ENCODE peak calls at places on chromosomes 12 and 14, in ten cellular contexts. G, F, S, E, A, M, T, X, P and Y are unnamed samples.
A peak's percentile ranks its signal among the peaks of the same experiment; 100 is the strongest.

GRCh38 chr14:65937804-65938316 is 525.3 kb downstream of the FUT8 start:
- DNase-seq in T (no peak), S (no peak), A (no peak), P (no peak), E (no peak), F (no peak), X (no peak), G (no peak), M (no peak), Y (no peak)

GRCh38 chr12:82383930-82384513 is 25.7 kb downstream of the METTL25 start:
- DNase-seq in G (no peak), S (no peak), T (no peak), X (no peak), A (no peak), P (peak; percentile 57), E (no peak), F (no peak), M (no peak), Y (peak; percentile 20)

GRCh38 chr12:120261951-120262851 is 3.3 kb downstream of the PXN start:
- DNase-seq in E (no peak), M (no peak), S (no peak), A (no peak), P (peak; percentile 65), F (peak; percentile 62), G (no peak), X (no peak), T (no peak), Y (no peak)

GRCh38 chr14:89025581-89026236 is 201.3 kb downstream of the TTC8 start:
- DNase-seq in F (no peak), P (no peak), A (no peak), M (no peak), T (peak; percentile 65), S (no peak), G (no peak), E (no peak), X (no peak), Y (no peak)

GRCh38 chr14:20802341-20803084 is at the start of gene RNASE1:
- DNase-seq in E (no peak), X (no peak), P (peak; percentile 96), A (no peak), M (no peak), S (no peak), G (no peak), F (no peak), T (no peak), Y (no peak)

GRCh38 chr14:95227279-95227860 is 70.0 kb upstream of the DICER1 start:
- DNase-seq in A (peak; percentile 41), P (no peak), X (no peak), T (no peak), F (no peak), S (no peak), G (no peak), E (no peak), M (no peak), Y (no peak)

GRCh38 chr14:41605550-41606248 is 977 bp upstream of the LRFN5 start:
- DNase-seq in P (peak; percentile 24), X (peak; percentile 64), T (no peak), M (peak; percentile 76), G (no peak), F (no peak), S (no peak), E (no peak), A (no peak), Y (no peak)

GRCh38 chr12:130922584-130922983 is 31.1 kb upstream of the ADGRD1 start:
- DNase-seq in S (no peak), F (no peak), G (no peak), A (no peak), M (no peak), X (no peak), T (no peak), P (no peak), E (no peak), Y (no peak)

GRCh38 chr12:6667559-6668210 is 4.8 kb upstream of the ING4 start:
- DNase-seq in M (peak; percentile 22), A (no peak), P (no peak), X (peak; percentile 52), E (no peak), G (no peak), T (no peak), F (no peak), S (no peak), Y (no peak)

GRCh38 chr14:99554184-99554583 is 49.8 kb downstream of the CCDC85C start:
- DNase-seq in A (no peak), G (no peak), T (no peak), S (no peak), E (no peak), P (peak; percentile 78), X (no peak), F (no peak), M (no peak), Y (no peak)

GRCh38 chr12:10140001-10140400 is 10.0 kb upstream of the CLEC7A start:
- DNase-seq in E (peak; percentile 19), F (no peak), P (peak; percentile 78), X (peak; percentile 43), M (peak; percentile 42), G (peak; percentile 4), T (peak; percentile 39), S (peak; percentile 77), A (peak; percentile 12), Y (peak; percentile 79)

GRCh38 chr12:45575417-45575816 is 154.1 kb upstream of the ARID2 start:
- DNase-seq in T (no peak), S (peak; percentile 76), X (no peak), A (no peak), E (no peak), G (no peak), P (peak; percentile 20), F (no peak), M (no peak), Y (peak; percentile 45)

GRCh38 chr12:5458229-5459050 is 26.5 kb downstream of the NTF3 start:
- DNase-seq in S (no peak), E (no peak), A (no peak), F (no peak), P (no peak), T (no peak), G (no peak), X (no peak), M (no peak), Y (no peak)

GRCh38 chr14:75249251-75249957 is 29.2 kb upstream of the FOS start:
- DNase-seq in P (no peak), A (no peak), S (peak; percentile 62), X (peak; percentile 50), F (peak; percentile 87), G (no peak), E (peak; percentile 81), M (no peak), T (no peak), Y (no peak)

GRCh38 chr14:85607571-85608219 is 77.8 kb downstream of the FLRT2 start:
- DNase-seq in S (peak; percentile 92), X (no peak), P (no peak), M (no peak), T (peak; percentile 90), G (no peak), A (no peak), E (no peak), F (no peak), Y (peak; percentile 55)

GRCh38 chr12:774051-774614 is 21.8 kb downstream of the WNK1 start:
- DNase-seq in P (no peak), S (no peak), A (no peak), E (no peak), F (no peak), X (no peak), M (no peak), G (no peak), T (no peak), Y (no peak)

GRCh38 chr14:29814153-29815057 is 113.2 kb downstream of the PRKD1 start:
- DNase-seq in T (no peak), F (no peak), X (no peak), M (no peak), E (no peak), A (no peak), S (no peak), P (peak; percentile 89), G (no peak), Y (no peak)

GRCh38 chr12:93682846-93683261 is 5.7 kb downstream of the CRADD start:
- DNase-seq in E (no peak), M (no peak), S (no peak), F (no peak), T (no peak), A (no peak), G (no peak), P (no peak), X (no peak), Y (no peak)

GRCh38 chr14:90496379-90496778 is 99.5 kb downstream of the CALM1 start:
- DNase-seq in A (no peak), E (no peak), S (no peak), T (no peak), G (no peak), X (no peak), P (no peak), M (no peak), F (no peak), Y (no peak)

GRCh38 chr14:92161521-92161920 is 39.8 kb downstream of the CPSF2 start:
- DNase-seq in T (no peak), X (no peak), M (no peak), G (no peak), S (no peak), A (no peak), P (peak; percentile 32), E (no peak), F (no peak), Y (no peak)

GRCh38 chr12:32811686-32812392 is 56.1 kb upstream of the YARS2 start:
- DNase-seq in P (no peak), E (no peak), X (no peak), S (no peak), M (no peak), A (peak; percentile 54), F (no peak), T (no peak), G (no peak), Y (no peak)

GRCh38 chr12:116324684-116325664 is 47.5 kb upstream of the MED13L start:
- DNase-seq in A (no peak), S (peak; percentile 85), P (peak; percentile 59), T (no peak), X (no peak), F (no peak), M (no peak), G (no peak), E (no peak), Y (peak; percentile 75)

GRCh38 chr12:114682920-114683708 is 861 bp downstream of the TBX3 start:
- DNase-seq in S (peak; percentile 6), P (no peak), A (no peak), X (no peak), G (no peak), T (no peak), E (no peak), F (no peak), M (no peak), Y (no peak)